ENCODE peak calls at places on chromosomes 6 and 20, in five cellular contexts. M is astrocyte of the spinal cord, Q is body of pancreas, L is AG09319, S is AG09309. N is an unnamed sample.

GRCh38 chr20:64166712-64167615 is 2.7 kb downstream of the MYT1 start:
- DNase-seq in L (no peak), Q (no peak), S (no peak), M (no peak), N (no peak)

GRCh38 chr20:47126374-47126705 is 230.2 kb downstream of the ZMYND8 start:
- DNase-seq in Q (no peak), L (no peak), M (peak), S (no peak), N (no peak)

GRCh38 chr6:30544666-30545272 is 11.5 kb downstream of the GNL1 start:
- DNase-seq in Q (no peak), S (peak), M (peak), L (no peak), N (no peak)

GRCh38 chr6:129766959-129767728 is 57.2 kb upstream of the ARHGAP18 start:
- DNase-seq in Q (peak), L (no peak), M (peak), S (no peak), N (peak)

GRCh38 chr20:48891235-48892048 is 30.1 kb upstream of the ARFGEF2 start:
- DNase-seq in M (no peak), L (no peak), Q (no peak), S (no peak), N (no peak)

GRCh38 chr6:48757661-48758060 is 646.7 kb upstream of the PTCHD4 start:
- DNase-seq in S (no peak), M (no peak), L (no peak), Q (no peak), N (no peak)

GRCh38 chr20:58706975-58707681 is 14.5 kb downstream of the NPEPL1 start:
- DNase-seq in S (no peak), L (no peak), M (no peak), Q (peak), N (no peak)

GRCh38 chr6:163413345-163414116 is 987 bp upstream of the QKI start:
- DNase-seq in S (peak), Q (peak), M (peak), L (peak), N (peak)

GRCh38 chr6:53363341-53364079 is 14.8 kb upstream of the ELOVL5 start:
- DNase-seq in Q (no peak), M (no peak), L (no peak), S (no peak), N (no peak)

GRCh38 chr6:11791354-11792107 is 12.9 kb upstream of the ADTRP start:
- DNase-seq in S (no peak), Q (no peak), M (no peak), L (no peak), N (no peak)

GRCh38 chr6:154868143-154868594 is 126.9 kb upstream of the TIAM2 start:
- DNase-seq in S (peak), L (no peak), M (peak), Q (no peak), N (no peak)

GRCh38 chr20:36153754-36154695 is 515 bp upstream of the EPB41L1 start:
- DNase-seq in M (peak), L (no peak), Q (peak), S (no peak), N (peak)

GRCh38 chr20:38173237-38174156 is 8.4 kb upstream of the TGM2 start:
- DNase-seq in M (peak), Q (no peak), S (peak), L (peak), N (peak)

GRCh38 chr20:36506253-36506652 is 35.1 kb upstream of the MYL9 start:
- DNase-seq in M (no peak), L (no peak), Q (no peak), S (no peak), N (no peak)

GRCh38 chr20:50675671-50676376 is 15.5 kb downstream of the RIPOR3 start:
- DNase-seq in Q (no peak), L (no peak), S (no peak), M (no peak), N (no peak)

GRCh38 chr6:125858427-125859320 is 67.9 kb downstream of the NCOA7 start:
- DNase-seq in M (peak), Q (peak), L (peak), S (no peak), N (no peak)

GRCh38 chr6:75852721-75853120 is 103.7 kb downstream of the MYO6 start:
- DNase-seq in Q (no peak), L (no peak), M (peak), S (no peak), N (no peak)

GRCh38 chr6:16803294-16804006 is 42.2 kb upstream of the ATXN1 start:
- DNase-seq in Q (peak), S (no peak), L (no peak), M (peak), N (peak)

GRCh38 chr20:24954151-24954550 is 5.1 kb downstream of the CST7 start:
- DNase-seq in L (no peak), M (no peak), Q (no peak), S (no peak), N (no peak)

GRCh38 chr20:57434390-57434700 is 43.1 kb downstream of the RBM38 start:
- DNase-seq in L (no peak), S (no peak), Q (no peak), M (no peak), N (no peak)

GRCh38 chr6:45436544-45437440 is 59.1 kb upstream of the SUPT3H start:
- DNase-seq in L (no peak), Q (no peak), S (no peak), M (peak), N (no peak)

GRCh38 chr6:12324741-12325140 is 34.6 kb downstream of the EDN1 start:
- DNase-seq in L (no peak), M (no peak), S (no peak), Q (no peak), N (no peak)

GRCh38 chr20:24470031-24470781 is 777 bp downstream of the SYNDIG1 start:
- DNase-seq in Q (no peak), S (no peak), L (no peak), M (peak), N (no peak)

GRCh38 chr6:85920782-85921181 is 278.1 kb upstream of the SYNCRIP start:
- DNase-seq in L (no peak), M (no peak), S (no peak), Q (peak), N (no peak)

GRCh38 chr6:7905416-7905815 is 5.2 kb downstream of the TXNDC5 start:
- DNase-seq in M (no peak), S (no peak), Q (no peak), L (no peak), N (no peak)

GRCh38 chr20:57224641-57225138 is 41.8 kb downstream of the BMP7 start:
- DNase-seq in Q (no peak), M (no peak), L (no peak), S (no peak), N (no peak)

GRCh38 chr6:84390334-84390733 is 162.9 kb upstream of the CEP162 start:
- DNase-seq in Q (no peak), L (no peak), S (no peak), M (peak), N (no peak)

GRCh38 chr6:130955755-130956154 is 107.3 kb downstream of the EPB41L2 start:
- DNase-seq in L (no peak), M (no peak), Q (no peak), S (no peak), N (no peak)

GRCh38 chr6:109308018-109308492 is 74.2 kb downstream of the CD164 start:
- DNase-seq in M (peak), Q (peak), L (peak), S (peak), N (no peak)

GRCh38 chr20:57654363-57654997 is 34.3 kb upstream of the ZBP1 start:
- DNase-seq in Q (peak), M (peak), S (no peak), L (peak), N (peak)

GRCh38 chr6:139099984-139100383 is 34.9 kb upstream of the HECA start:
- DNase-seq in S (no peak), M (no peak), L (no peak), Q (no peak), N (no peak)

GRCh38 chr6:3157151-3157933 is at the start of gene TUBB2A:
- DNase-seq in S (no peak), L (peak), Q (peak), M (peak), N (peak)

GRCh38 chr6:46932526-46932925 is 10.8 kb upstream of the ADGRF5 start:
- DNase-seq in M (peak), S (no peak), L (no peak), Q (no peak), N (no peak)

GRCh38 chr20:57211949-57212889 is 54.2 kb downstream of the BMP7 start:
- DNase-seq in Q (peak), S (peak), L (peak), M (peak), N (no peak)

GRCh38 chr20:11965602-11966001 is 47.9 kb downstream of the BTBD3 start:
- DNase-seq in S (no peak), M (no peak), Q (peak), L (no peak), N (no peak)
- TF ChIP-seq CTCF in S (peak), M (peak), Q (no peak), L (peak), N (no peak)

DNA sequence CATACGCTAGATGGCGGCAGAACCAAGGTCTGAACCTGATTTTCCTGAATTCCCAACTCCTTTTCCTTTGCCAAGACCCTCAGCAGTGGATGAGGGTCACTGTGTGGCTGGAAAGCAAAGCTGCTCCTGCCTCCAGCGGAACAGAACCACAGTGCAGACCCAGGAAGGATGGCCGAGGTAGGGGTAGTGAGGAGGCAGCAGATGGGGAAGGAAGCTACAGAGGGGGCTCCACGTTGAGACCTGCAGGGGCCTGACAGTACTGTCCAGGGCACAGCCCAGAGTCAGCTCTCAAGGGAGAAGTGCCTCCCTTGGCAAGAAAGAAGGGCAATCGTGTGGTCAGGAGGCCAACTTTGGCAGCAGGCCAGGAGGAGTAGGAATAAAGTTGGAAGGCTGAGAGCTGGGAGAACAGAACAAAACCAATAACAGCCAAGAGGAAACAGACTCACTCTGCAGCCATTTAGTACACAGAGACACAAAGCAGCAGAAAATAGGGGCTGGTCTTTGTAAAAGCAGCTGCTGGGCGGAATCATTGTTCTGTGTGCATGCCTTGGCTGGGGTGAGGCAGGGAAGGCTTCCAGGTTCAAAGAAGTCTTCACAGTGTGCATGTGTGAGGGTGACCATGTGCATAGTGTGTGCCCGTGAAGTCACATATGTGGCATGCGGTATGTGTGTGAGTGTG is 3.1 kb downstream of the GABRR2 start:
- DNase-seq in L (no peak), Q (peak), S (no peak), M (peak), N (peak)
- TF ChIP-seq CTCF in L (peak), Q (no peak), S (peak), M (peak), N (peak)

GRCh38 chr6:127918506-127919427 is 17.9 kb upstream of the THEMIS start:
- DNase-seq in S (no peak), L (no peak), Q (no peak), M (no peak), N (no peak)

GRCh38 chr6:127921982-127922381 is 21.1 kb upstream of the THEMIS start:
- DNase-seq in Q (no peak), M (no peak), S (no peak), L (no peak), N (no peak)

GRCh38 chr6:127914240-127914639 is 13.4 kb upstream of the THEMIS start:
- DNase-seq in S (no peak), L (no peak), Q (no peak), M (no peak), N (no peak)

GRCh38 chr6:127920804-127921203 is 19.9 kb upstream of the THEMIS start:
- DNase-seq in L (no peak), S (no peak), M (no peak), Q (no peak), N (no peak)

GRCh38 chr6:127917766-127918165 is 16.9 kb upstream of the THEMIS start:
- DNase-seq in S (no peak), L (no peak), Q (no peak), M (no peak), N (no peak)
- TF ChIP-seq CTCF in S (no peak), L (no peak), Q (no peak), M (no peak), N (no peak)

GRCh38 chr6:82867946-82868345 is 197.7 kb downstream of the UBE3D start:
- DNase-seq in Q (no peak), M (no peak), L (no peak), S (no peak), N (no peak)
- TF ChIP-seq CTCF in Q (no peak), M (no peak), L (no peak), S (no peak), N (no peak)

DNA sequence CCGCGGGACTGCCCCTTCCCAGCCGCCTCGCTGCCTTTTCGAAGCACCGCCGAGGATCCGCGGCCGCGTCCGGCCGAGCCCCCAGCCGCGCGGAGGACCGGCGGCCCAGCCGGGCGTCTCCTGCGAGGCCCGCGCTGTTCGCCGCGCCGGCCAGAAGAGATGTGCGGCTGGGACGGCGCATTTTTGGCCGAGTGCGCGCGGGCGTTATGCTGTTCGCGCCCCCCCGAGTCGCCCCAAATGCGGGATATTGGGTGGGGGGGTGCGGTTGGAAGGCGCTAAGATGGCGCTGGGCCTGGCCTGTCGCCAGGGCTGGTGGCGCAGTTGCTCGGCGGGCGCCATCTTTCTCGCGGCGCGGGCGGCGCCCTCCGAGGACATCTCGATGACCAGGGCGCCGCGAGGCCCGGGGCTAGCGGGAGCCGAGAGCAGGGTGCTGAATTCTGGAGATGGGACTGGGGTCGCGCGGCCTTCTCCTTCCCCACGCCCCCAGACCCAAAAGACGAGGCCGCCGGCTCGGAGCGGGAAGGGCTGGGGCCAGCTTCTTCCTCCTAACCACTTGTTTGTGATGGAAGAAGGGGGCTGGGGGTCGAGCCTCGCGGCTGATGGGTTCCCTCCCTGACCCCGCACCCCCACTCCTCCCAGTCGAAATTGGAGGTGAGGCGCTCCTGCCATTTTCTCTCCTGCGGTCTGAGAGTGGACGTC is 1.5 kb downstream of the BICRAL start:
- DNase-seq in S (no peak), M (peak), L (no peak), Q (peak), N (peak)
- TF ChIP-seq CTCF in S (no peak), M (no peak), L (no peak), Q (no peak), N (peak)

GRCh38 chr6:27687154-27688013 is 214.5 kb upstream of the ZNF184 start:
- DNase-seq in M (peak), Q (peak), L (no peak), S (no peak), N (peak)
- TF ChIP-seq CTCF in M (peak), Q (no peak), L (peak), S (peak), N (peak)

GRCh38 chr6:168370310-168370991 is 50.9 kb upstream of the DACT2 start:
- DNase-seq in S (no peak), M (no peak), L (no peak), Q (peak), N (peak)
- TF ChIP-seq CTCF in S (no peak), M (peak), L (no peak), Q (peak), N (peak)

GRCh38 chr6:13537527-13537897 is 36.9 kb upstream of the SIRT5 start:
- DNase-seq in M (no peak), L (no peak), Q (no peak), S (no peak), N (no peak)

GRCh38 chr6:13539572-13539971 is 34.8 kb upstream of the SIRT5 start:
- DNase-seq in S (no peak), L (no peak), M (no peak), Q (no peak), N (no peak)

GRCh38 chr6:13538600-13538999 is 35.8 kb upstream of the SIRT5 start:
- DNase-seq in L (no peak), M (no peak), S (no peak), Q (no peak), N (no peak)

GRCh38 chr6:13536796-13537526 is 37.4 kb upstream of the SIRT5 start:
- DNase-seq in S (no peak), Q (no peak), M (peak), L (no peak), N (no peak)

DNA sequence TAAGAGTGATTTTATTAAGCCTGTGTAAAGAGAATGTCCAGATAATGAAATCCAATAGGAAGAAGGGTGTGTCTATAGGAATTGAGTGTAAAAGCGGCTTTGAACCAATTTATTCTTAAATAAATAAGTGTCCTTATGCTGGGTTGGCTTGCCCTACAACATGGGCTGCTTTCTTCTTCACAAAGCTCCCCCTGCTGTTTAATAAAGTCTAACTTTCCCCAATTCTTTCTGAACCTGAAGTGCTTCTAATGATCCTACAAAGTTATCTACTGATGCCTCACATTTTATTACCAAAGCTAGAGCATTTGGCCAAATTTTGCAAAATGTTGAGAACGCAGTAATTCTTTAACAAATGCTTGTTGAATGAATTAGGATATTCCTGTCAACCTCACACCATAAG is 36.3 kb upstream of the SIRT5 start:
- DNase-seq in L (peak), S (peak), Q (no peak), M (peak), N (no peak)
- TF ChIP-seq CTCF in L (peak), S (peak), Q (no peak), M (peak), N (peak)

GRCh38 chr6:99822741-99823512 is 171.1 kb downstream of the MCHR2 start:
- DNase-seq in Q (peak), S (peak), M (peak), L (peak), N (no peak)
- TF ChIP-seq CTCF in Q (peak), S (peak), M (peak), L (peak), N (peak)